ENCODE peak calls at places on chromosomes 1 and 21, in nine cellular contexts. One of them, this sample, is unnamed.

GRCh38 chr1:31306278-31306677 is 9.4 kb downstream of the ZCCHC17 start:
- DNase-seq in stomach: no peak
- DNase-seq in RWPE1: peak
- DNase-seq in glutamatergic neuron: no peak
- DNase-seq in AG09309: peak
- DNase-seq in A549: no peak
- DNase-seq in astrocyte of the spinal cord: peak
- DNase-seq in uterus: no peak
- DNase-seq in MM.1S: no peak
- DNase-seq in this sample: no peak

GRCh38 chr21:14526816-14527689 is 19.1 kb downstream of the SAMSN1 start:
- DNase-seq in stomach: no peak
- DNase-seq in RWPE1: no peak
- DNase-seq in glutamatergic neuron: no peak
- DNase-seq in AG09309: no peak
- DNase-seq in A549: no peak
- DNase-seq in astrocyte of the spinal cord: no peak
- DNase-seq in uterus: no peak
- DNase-seq in MM.1S: no peak
- DNase-seq in this sample: no peak

GRCh38 chr1:36988311-36988710 is 46.0 kb downstream of the GRIK3 start:
- DNase-seq in stomach: no peak
- DNase-seq in RWPE1: no peak
- DNase-seq in glutamatergic neuron: no peak
- DNase-seq in AG09309: no peak
- DNase-seq in A549: no peak
- DNase-seq in astrocyte of the spinal cord: no peak
- DNase-seq in uterus: peak
- DNase-seq in MM.1S: no peak
- DNase-seq in this sample: no peak

GRCh38 chr1:155000475-155000724 is 2.2 kb upstream of the ZBTB7B start:
- DNase-seq in stomach: peak
- DNase-seq in RWPE1: no peak
- DNase-seq in glutamatergic neuron: no peak
- DNase-seq in AG09309: no peak
- DNase-seq in A549: peak
- DNase-seq in astrocyte of the spinal cord: no peak
- DNase-seq in uterus: peak
- DNase-seq in MM.1S: peak
- DNase-seq in this sample: no peak

GRCh38 chr1:209756608-209757445 is 974 bp downstream of the TRAF3IP3 start:
- DNase-seq in stomach: peak
- DNase-seq in RWPE1: no peak
- DNase-seq in glutamatergic neuron: no peak
- DNase-seq in AG09309: no peak
- DNase-seq in A549: no peak
- DNase-seq in astrocyte of the spinal cord: no peak
- DNase-seq in uterus: no peak
- DNase-seq in MM.1S: peak
- DNase-seq in this sample: peak

GRCh38 chr1:5887436-5888290 is 104.6 kb downstream of the NPHP4 start:
- DNase-seq in stomach: no peak
- DNase-seq in RWPE1: no peak
- DNase-seq in glutamatergic neuron: no peak
- DNase-seq in AG09309: no peak
- DNase-seq in A549: no peak
- DNase-seq in astrocyte of the spinal cord: no peak
- DNase-seq in uterus: no peak
- DNase-seq in MM.1S: no peak
- DNase-seq in this sample: no peak

GRCh38 chr21:44377201-44377921 is 23.9 kb downstream of the TRPM2 start:
- DNase-seq in stomach: no peak
- DNase-seq in RWPE1: no peak
- DNase-seq in glutamatergic neuron: no peak
- DNase-seq in AG09309: no peak
- DNase-seq in A549: no peak
- DNase-seq in astrocyte of the spinal cord: no peak
- DNase-seq in uterus: no peak
- DNase-seq in MM.1S: no peak
- DNase-seq in this sample: no peak

GRCh38 chr1:73537400-73537799 is 660.6 kb downstream of the LRRIQ3 start:
- DNase-seq in stomach: no peak
- DNase-seq in RWPE1: no peak
- DNase-seq in glutamatergic neuron: no peak
- DNase-seq in AG09309: no peak
- DNase-seq in A549: no peak
- DNase-seq in astrocyte of the spinal cord: no peak
- DNase-seq in uterus: no peak
- DNase-seq in MM.1S: no peak
- DNase-seq in this sample: peak

GRCh38 chr1:227942021-227942715 is 5.6 kb downstream of the WNT9A start:
- DNase-seq in stomach: peak
- DNase-seq in RWPE1: no peak
- DNase-seq in glutamatergic neuron: peak
- DNase-seq in AG09309: no peak
- DNase-seq in A549: no peak
- DNase-seq in astrocyte of the spinal cord: no peak
- DNase-seq in uterus: no peak
- DNase-seq in MM.1S: no peak
- DNase-seq in this sample: peak

GRCh38 chr21:36955783-36956182 is 10.7 kb downstream of the HLCS start:
- DNase-seq in stomach: no peak
- DNase-seq in RWPE1: no peak
- DNase-seq in glutamatergic neuron: no peak
- DNase-seq in AG09309: no peak
- DNase-seq in A549: no peak
- DNase-seq in astrocyte of the spinal cord: no peak
- DNase-seq in uterus: no peak
- DNase-seq in MM.1S: no peak
- DNase-seq in this sample: no peak

GRCh38 chr21:26495283-26495849 is 77.7 kb downstream of the CYYR1 start:
- DNase-seq in stomach: no peak
- DNase-seq in RWPE1: no peak
- DNase-seq in glutamatergic neuron: no peak
- DNase-seq in AG09309: no peak
- DNase-seq in A549: no peak
- DNase-seq in astrocyte of the spinal cord: no peak
- DNase-seq in uterus: no peak
- DNase-seq in MM.1S: no peak
- DNase-seq in this sample: no peak

GRCh38 chr1:207827488-207827830 is 75.6 kb downstream of the CD46 start:
- DNase-seq in stomach: no peak
- DNase-seq in RWPE1: no peak
- DNase-seq in glutamatergic neuron: no peak
- DNase-seq in AG09309: no peak
- DNase-seq in A549: no peak
- DNase-seq in astrocyte of the spinal cord: no peak
- DNase-seq in uterus: no peak
- DNase-seq in MM.1S: no peak
- DNase-seq in this sample: no peak

GRCh38 chr1:161258439-161259386 is at the start of gene PCP4L1:
- DNase-seq in stomach: peak
- DNase-seq in RWPE1: peak
- DNase-seq in glutamatergic neuron: peak
- DNase-seq in AG09309: no peak
- DNase-seq in A549: peak
- DNase-seq in astrocyte of the spinal cord: peak
- DNase-seq in uterus: no peak
- DNase-seq in MM.1S: peak
- DNase-seq in this sample: no peak

GRCh38 chr1:81472387-81472786 is 328.3 kb upstream of the ADGRL2 start:
- DNase-seq in stomach: no peak
- DNase-seq in RWPE1: no peak
- DNase-seq in glutamatergic neuron: no peak
- DNase-seq in AG09309: no peak
- DNase-seq in A549: no peak
- DNase-seq in astrocyte of the spinal cord: no peak
- DNase-seq in uterus: no peak
- DNase-seq in MM.1S: no peak
- DNase-seq in this sample: no peak

GRCh38 chr1:77382361-77382760 is 100.5 kb downstream of the AK5 start:
- DNase-seq in stomach: no peak
- DNase-seq in RWPE1: no peak
- DNase-seq in glutamatergic neuron: no peak
- DNase-seq in AG09309: no peak
- DNase-seq in A549: no peak
- DNase-seq in astrocyte of the spinal cord: no peak
- DNase-seq in uterus: no peak
- DNase-seq in MM.1S: no peak
- DNase-seq in this sample: no peak

GRCh38 chr1:204084247-204084772 is 11.4 kb downstream of the SOX13 start:
- DNase-seq in stomach: peak
- DNase-seq in RWPE1: no peak
- DNase-seq in glutamatergic neuron: peak
- DNase-seq in AG09309: no peak
- DNase-seq in A549: no peak
- DNase-seq in astrocyte of the spinal cord: no peak
- DNase-seq in uterus: no peak
- DNase-seq in MM.1S: peak
- DNase-seq in this sample: no peak

GRCh38 chr1:235313262-235313661 is 14.7 kb downstream of the ARID4B start:
- DNase-seq in stomach: no peak
- DNase-seq in RWPE1: no peak
- DNase-seq in glutamatergic neuron: no peak
- DNase-seq in AG09309: no peak
- DNase-seq in A549: no peak
- DNase-seq in astrocyte of the spinal cord: no peak
- DNase-seq in uterus: no peak
- DNase-seq in MM.1S: no peak
- DNase-seq in this sample: no peak

GRCh38 chr1:26021647-26022403 is at the start of gene EXTL1:
- DNase-seq in stomach: no peak
- DNase-seq in RWPE1: no peak
- DNase-seq in glutamatergic neuron: peak
- DNase-seq in AG09309: no peak
- DNase-seq in A549: no peak
- DNase-seq in astrocyte of the spinal cord: peak
- DNase-seq in uterus: peak
- DNase-seq in MM.1S: no peak
- DNase-seq in this sample: no peak

GRCh38 chr1:37808369-37809319 is 636 bp upstream of the YRDC start:
- DNase-seq in stomach: peak
- DNase-seq in RWPE1: peak
- DNase-seq in glutamatergic neuron: peak
- DNase-seq in AG09309: no peak
- DNase-seq in A549: peak
- DNase-seq in astrocyte of the spinal cord: peak
- DNase-seq in uterus: peak
- DNase-seq in MM.1S: peak
- DNase-seq in this sample: peak

GRCh38 chr1:21703318-21703963 is 34.3 kb upstream of the RAP1GAP start:
- DNase-seq in stomach: no peak
- DNase-seq in RWPE1: peak
- DNase-seq in glutamatergic neuron: no peak
- DNase-seq in AG09309: peak
- DNase-seq in A549: peak
- DNase-seq in astrocyte of the spinal cord: peak
- DNase-seq in uterus: no peak
- DNase-seq in MM.1S: no peak
- DNase-seq in this sample: no peak
- TF ChIP-seq CTCF in stomach: peak
- TF ChIP-seq CTCF in RWPE1: peak
- TF ChIP-seq CTCF in glutamatergic neuron: peak
- TF ChIP-seq CTCF in AG09309: peak
- TF ChIP-seq CTCF in A549: peak
- TF ChIP-seq CTCF in astrocyte of the spinal cord: peak
- TF ChIP-seq CTCF in uterus: no peak
- TF ChIP-seq CTCF in MM.1S: peak
- TF ChIP-seq CTCF in this sample: peak

GRCh38 chr1:64884261-64885040 is 81.9 kb downstream of the JAK1 start:
- DNase-seq in stomach: no peak
- DNase-seq in RWPE1: no peak
- DNase-seq in glutamatergic neuron: no peak
- DNase-seq in AG09309: no peak
- DNase-seq in A549: no peak
- DNase-seq in astrocyte of the spinal cord: peak
- DNase-seq in uterus: no peak
- DNase-seq in MM.1S: no peak
- DNase-seq in this sample: no peak
- TF ChIP-seq CTCF in stomach: no peak
- TF ChIP-seq CTCF in RWPE1: no peak
- TF ChIP-seq CTCF in glutamatergic neuron: no peak
- TF ChIP-seq CTCF in AG09309: no peak
- TF ChIP-seq CTCF in A549: no peak
- TF ChIP-seq CTCF in astrocyte of the spinal cord: no peak
- TF ChIP-seq CTCF in uterus: no peak
- TF ChIP-seq CTCF in MM.1S: no peak
- TF ChIP-seq CTCF in this sample: no peak

GRCh38 chr1:35441926-35442579 is 115.2 kb downstream of the KIAA0319L start:
- DNase-seq in stomach: no peak
- DNase-seq in RWPE1: peak
- DNase-seq in glutamatergic neuron: no peak
- DNase-seq in AG09309: no peak
- DNase-seq in A549: no peak
- DNase-seq in astrocyte of the spinal cord: no peak
- DNase-seq in uterus: no peak
- DNase-seq in MM.1S: no peak
- DNase-seq in this sample: no peak

GRCh38 chr1:35447278-35447677 is 109.9 kb downstream of the KIAA0319L start:
- DNase-seq in stomach: no peak
- DNase-seq in RWPE1: no peak
- DNase-seq in glutamatergic neuron: no peak
- DNase-seq in AG09309: no peak
- DNase-seq in A549: no peak
- DNase-seq in astrocyte of the spinal cord: no peak
- DNase-seq in uterus: no peak
- DNase-seq in MM.1S: no peak
- DNase-seq in this sample: no peak

GRCh38 chr1:35442737-35443136 is 114.5 kb downstream of the KIAA0319L start:
- DNase-seq in stomach: no peak
- DNase-seq in RWPE1: no peak
- DNase-seq in glutamatergic neuron: no peak
- DNase-seq in AG09309: no peak
- DNase-seq in A549: no peak
- DNase-seq in astrocyte of the spinal cord: no peak
- DNase-seq in uterus: no peak
- DNase-seq in MM.1S: no peak
- DNase-seq in this sample: no peak

GRCh38 chr1:35444519-35444774 is 112.8 kb downstream of the KIAA0319L start:
- DNase-seq in stomach: no peak
- DNase-seq in RWPE1: no peak
- DNase-seq in glutamatergic neuron: no peak
- DNase-seq in AG09309: no peak
- DNase-seq in A549: no peak
- DNase-seq in astrocyte of the spinal cord: no peak
- DNase-seq in uterus: no peak
- DNase-seq in MM.1S: no peak
- DNase-seq in this sample: no peak

GRCh38 chr1:35443768-35444518 is 113.3 kb downstream of the KIAA0319L start:
- DNase-seq in stomach: no peak
- DNase-seq in RWPE1: no peak
- DNase-seq in glutamatergic neuron: no peak
- DNase-seq in AG09309: no peak
- DNase-seq in A549: no peak
- DNase-seq in astrocyte of the spinal cord: no peak
- DNase-seq in uterus: no peak
- DNase-seq in MM.1S: no peak
- DNase-seq in this sample: no peak
- TF ChIP-seq CTCF in stomach: no peak
- TF ChIP-seq CTCF in RWPE1: no peak
- TF ChIP-seq CTCF in glutamatergic neuron: no peak
- TF ChIP-seq CTCF in AG09309: no peak
- TF ChIP-seq CTCF in A549: no peak
- TF ChIP-seq CTCF in astrocyte of the spinal cord: peak
- TF ChIP-seq CTCF in uterus: no peak
- TF ChIP-seq CTCF in MM.1S: no peak
- TF ChIP-seq CTCF in this sample: no peak

GRCh38 chr1:156804572-156805243 is 11.9 kb downstream of the SH2D2A start:
- DNase-seq in stomach: no peak
- DNase-seq in RWPE1: no peak
- DNase-seq in glutamatergic neuron: no peak
- DNase-seq in AG09309: no peak
- DNase-seq in A549: no peak
- DNase-seq in astrocyte of the spinal cord: peak
- DNase-seq in uterus: no peak
- DNase-seq in MM.1S: no peak
- DNase-seq in this sample: no peak
- TF ChIP-seq CTCF in stomach: no peak
- TF ChIP-seq CTCF in RWPE1: no peak
- TF ChIP-seq CTCF in glutamatergic neuron: no peak
- TF ChIP-seq CTCF in AG09309: no peak
- TF ChIP-seq CTCF in A549: no peak
- TF ChIP-seq CTCF in astrocyte of the spinal cord: no peak
- TF ChIP-seq CTCF in uterus: no peak
- TF ChIP-seq CTCF in MM.1S: no peak
- TF ChIP-seq CTCF in this sample: no peak

This sample was measured in CD14-positive monocyte.